ENCODE peak calls at places on chromosome 4, in ten cellular contexts. N, X, R, C, T, B, H, D, S and G are unnamed samples.

GRCh38 chr4:27100713-27101112 is 240.1 kb downstream of the STIM2 start:
- DNase-seq in N (no peak), X (no peak), R (no peak), C (no peak), T (no peak), B (no peak), H (no peak), D (no peak), S (no peak), G (no peak)

GRCh38 chr4:166886708-166887107 is 347.6 kb downstream of the SPOCK3 start:
- DNase-seq in N (no peak), X (no peak), R (no peak), C (no peak), T (no peak), B (no peak), H (no peak), D (no peak), S (no peak), G (no peak)

GRCh38 chr4:128295255-128295654 is 7.6 kb upstream of the PGRMC2 start:
- DNase-seq in N (no peak), X (no peak), R (no peak), C (no peak), T (no peak), B (no peak), H (no peak), D (no peak), S (no peak), G (no peak)

GRCh38 chr4:122167369-122167768 is 15.2 kb downstream of the BLTP1 start:
- DNase-seq in N (no peak), X (no peak), R (no peak), C (no peak), T (no peak), B (no peak), H (no peak), D (no peak), S (no peak), G (no peak)

GRCh38 chr4:53040459-53040815 is 178.3 kb downstream of the RASL11B start:
- DNase-seq in N (no peak), X (no peak), R (no peak), C (no peak), T (no peak), B (no peak), H (no peak), D (no peak), S (no peak), G (no peak)

GRCh38 chr4:184215709-184216328 is 1.9 kb downstream of the ENPP6 start:
- DNase-seq in N (no peak), X (no peak), R (no peak), C (peak; percentile 13), T (no peak), B (no peak), H (no peak), D (no peak), S (no peak), G (no peak)

GRCh38 chr4:1297456-1298325 is 8.0 kb downstream of the MAEA start:
- DNase-seq in N (no peak), X (no peak), R (no peak), C (no peak), T (no peak), B (no peak), H (no peak), D (peak; percentile 50), S (no peak), G (no peak)

GRCh38 chr4:115944146-115944905 is 830.9 kb upstream of the NDST4 start:
- DNase-seq in N (no peak), X (no peak), R (no peak), C (no peak), T (no peak), B (no peak), H (no peak), D (no peak), S (no peak), G (no peak)

GRCh38 chr4:94395541-94395940 is 52.9 kb upstream of the HPGDS start:
- DNase-seq in N (no peak), X (no peak), R (no peak), C (no peak), T (no peak), B (no peak), H (no peak), D (no peak), S (no peak), G (no peak)

GRCh38 chr4:110625593-110626292 is 2.9 kb upstream of the PITX2 start:
- DNase-seq in N (no peak), X (no peak), R (no peak), C (no peak), T (no peak), B (no peak), H (no peak), D (no peak), S (no peak), G (no peak)

GRCh38 chr4:19301527-19301926 is 950.2 kb upstream of the SLIT2 start:
- DNase-seq in N (no peak), X (no peak), R (no peak), C (no peak), T (no peak), B (no peak), H (no peak), D (no peak), S (no peak), G (no peak)

GRCh38 chr4:113761682-113762060 is at the start of gene CAMK2D:
- DNase-seq in N (peak; percentile 25), X (peak; percentile 59), R (peak; percentile 93), C (peak; percentile 88), T (peak; percentile 89), B (peak; percentile 54), H (peak; percentile 70), D (peak; percentile 95), S (peak; percentile 33), G (peak; percentile 89)

GRCh38 chr4:34878961-34879360 is 1365.4 kb downstream of the ARAP2 start:
- DNase-seq in N (no peak), X (no peak), R (no peak), C (no peak), T (no peak), B (no peak), H (no peak), D (no peak), S (no peak), G (no peak)

GRCh38 chr4:122602277-122603142 is 18.4 kb downstream of the IL21 start:
- DNase-seq in N (peak; percentile 11), X (no peak), R (peak; percentile 57), C (no peak), T (no peak), B (no peak), H (no peak), D (no peak), S (no peak), G (peak; percentile 13)

GRCh38 chr4:151835467-151835866 is 74.7 kb upstream of the GATB start:
- DNase-seq in N (no peak), X (no peak), R (no peak), C (no peak), T (no peak), B (no peak), H (no peak), D (no peak), S (no peak), G (peak; percentile 9)

GRCh38 chr4:109321232-109321631 is 18.8 kb upstream of the COL25A1 start:
- DNase-seq in N (no peak), X (no peak), R (no peak), C (no peak), T (no peak), B (no peak), H (no peak), D (no peak), S (no peak), G (no peak)

GRCh38 chr4:78004270-78004669 is 52.9 kb upstream of the FRAS1 start:
- DNase-seq in N (no peak), X (no peak), R (no peak), C (no peak), T (no peak), B (no peak), H (no peak), D (no peak), S (no peak), G (no peak)

GRCh38 chr4:158035662-158036195 is 137.1 kb downstream of the GASK1B start:
- DNase-seq in N (no peak), X (no peak), R (no peak), C (no peak), T (no peak), B (no peak), H (no peak), D (no peak), S (no peak), G (no peak)

GRCh38 chr4:23324291-23324690 is 565.6 kb downstream of the PPARGC1A start:
- DNase-seq in N (no peak), X (no peak), R (no peak), C (no peak), T (no peak), B (no peak), H (no peak), D (no peak), S (no peak), G (no peak)

GRCh38 chr4:25860586-25861421 is 2.0 kb downstream of the SEL1L3 start:
- DNase-seq in N (no peak), X (no peak), R (peak; percentile 13), C (no peak), T (no peak), B (no peak), H (no peak), D (no peak), S (no peak), G (no peak)

GRCh38 chr4:11232004-11232403 is 196.7 kb downstream of the HS3ST1 start:
- DNase-seq in N (no peak), X (no peak), R (no peak), C (no peak), T (no peak), B (no peak), H (no peak), D (no peak), S (no peak), G (no peak)

GRCh38 chr4:135277116-135277979 is 1075.8 kb upstream of the PABPC4L start:
- DNase-seq in N (peak; percentile 31), X (no peak), R (no peak), C (no peak), T (no peak), B (no peak), H (no peak), D (no peak), S (no peak), G (no peak)

GRCh38 chr4:5890063-5890727 is 2.7 kb downstream of the CRMP1 start:
- DNase-seq in N (no peak), X (no peak), R (no peak), C (peak; percentile 82), T (no peak), B (no peak), H (no peak), D (no peak), S (no peak), G (no peak)

GRCh38 chr4:18322111-18322510 is 300.6 kb upstream of the LCORL start:
- DNase-seq in N (no peak), X (no peak), R (no peak), C (no peak), T (no peak), B (no peak), H (no peak), D (no peak), S (no peak), G (no peak)

GRCh38 chr4:137129471-137130244 is 402.6 kb downstream of the PCDH18 start:
- DNase-seq in N (no peak), X (no peak), R (no peak), C (no peak), T (no peak), B (no peak), H (no peak), D (no peak), S (no peak), G (no peak)

GRCh38 chr4:151331276-151332042 is 6.1 kb upstream of the SH3D19 start:
- DNase-seq in N (no peak), X (no peak), R (no peak), C (no peak), T (no peak), B (no peak), H (no peak), D (no peak), S (no peak), G (no peak)

GRCh38 chr4:147799986-147800555 is 68.2 kb downstream of the ARHGAP10 start:
- DNase-seq in N (no peak), X (no peak), R (peak; percentile 65), C (no peak), T (no peak), B (peak; percentile 17), H (peak; percentile 45), D (no peak), S (peak; percentile 38), G (peak; percentile 71)

GRCh38 chr4:1903035-1903434 is 31.8 kb downstream of the NSD2 start:
- DNase-seq in N (no peak), X (no peak), R (no peak), C (no peak), T (no peak), B (no peak), H (no peak), D (no peak), S (no peak), G (no peak)